ENCODE peak calls at places on chromosomes 5 and 9, in seven cellular contexts. T, H, U, W, V, K and E are unnamed samples.

GRCh38 chr5:10140195-10140973 is 109.3 kb downstream of the ATPSCKMT start:
- DNase-seq in W (peak; percentile 13), H (no peak), T (no peak), V (no peak), U (no peak), K (no peak), E (no peak)

GRCh38 chr5:38536968-38537367 is 19.5 kb downstream of the LIFR start:
- DNase-seq in W (no peak), T (no peak), V (no peak), H (peak; percentile 43), K (no peak), U (no peak), E (no peak)

GRCh38 chr9:135035781-135036760 is 51.4 kb upstream of the OLFM1 start:
- DNase-seq in K (no peak), H (no peak), U (no peak), W (no peak), T (no peak), V (no peak), E (no peak)

GRCh38 chr9:98472216-98472615 is 216.8 kb upstream of the TBC1D2 start:
- DNase-seq in K (no peak), U (no peak), W (no peak), H (peak; percentile 57), T (no peak), V (no peak), E (no peak)

GRCh38 chr9:95848764-95849163 is 26.7 kb upstream of the ERCC6L2 start:
- DNase-seq in U (no peak), V (no peak), W (no peak), K (no peak), H (no peak), T (no peak), E (no peak)

GRCh38 chr9:130987738-130988399 is 21.1 kb upstream of the LAMC3 start:
- DNase-seq in H (no peak), W (no peak), U (no peak), V (no peak), T (no peak), K (no peak), E (no peak)

GRCh38 chr9:110370316-110370715 is 32.7 kb upstream of the TXNDC8 start:
- DNase-seq in K (no peak), H (peak; percentile 81), V (no peak), W (no peak), T (peak; percentile 66), U (no peak), E (no peak)

GRCh38 chr5:66860199-66860975 is 264.2 kb downstream of the MAST4 start:
- DNase-seq in W (no peak), K (no peak), T (peak; percentile 36), H (no peak), U (no peak), V (no peak), E (no peak)

GRCh38 chr9:89791754-89792153 is 186.9 kb downstream of the GADD45G start:
- DNase-seq in H (no peak), V (peak; percentile 14), T (no peak), K (no peak), U (no peak), W (no peak), E (no peak)

GRCh38 chr9:15149450-15149849 is 157.6 kb downstream of the TTC39B start:
- DNase-seq in U (no peak), H (no peak), W (no peak), K (no peak), V (no peak), T (peak; percentile 34), E (no peak)

GRCh38 chr9:4828776-4829175 is 36.0 kb downstream of the RCL1 start:
- DNase-seq in K (no peak), U (no peak), H (peak; percentile 22), W (no peak), V (no peak), T (peak; percentile 56), E (no peak)

GRCh38 chr5:139284295-139284694 is 9.2 kb upstream of the MATR3 start:
- DNase-seq in T (no peak), V (no peak), H (no peak), K (no peak), U (no peak), W (no peak), E (no peak)

GRCh38 chr9:3887121-3887797 is 361.5 kb upstream of the RFX3 start:
- DNase-seq in H (peak; percentile 22), V (no peak), U (no peak), W (no peak), T (no peak), K (no peak), E (no peak)

GRCh38 chr9:129069128-129069824 is 11.6 kb upstream of the DOLPP1 start:
- DNase-seq in V (peak; percentile 89), W (no peak), H (no peak), T (no peak), U (peak; percentile 87), K (no peak), E (no peak)
- TF ChIP-seq CTCF in V (no peak), W (no peak), H (no peak), T (no peak), U (no peak), K (no peak), E (no peak)

DNA sequence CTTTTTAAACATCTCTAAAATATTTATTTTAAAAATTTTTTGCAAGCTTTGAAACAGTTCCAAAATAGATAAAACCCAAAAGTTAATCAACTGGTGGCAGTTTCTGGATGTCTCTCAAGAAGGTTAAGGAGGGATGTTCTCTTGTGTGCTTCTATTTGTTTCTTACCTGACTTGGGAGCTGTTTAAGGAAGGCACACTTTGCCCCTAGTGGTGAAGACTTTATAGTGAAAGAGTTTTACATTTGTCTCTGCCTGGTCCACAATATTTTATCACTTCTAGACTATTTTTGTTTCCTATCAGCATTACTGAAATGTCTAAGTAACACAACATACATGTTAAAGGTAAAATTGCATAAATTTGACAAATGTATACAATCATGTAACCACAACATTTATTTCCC is 552.8 kb downstream of the SEMA5A start:
- DNase-seq in T (no peak), V (no peak), H (peak; percentile 47), W (no peak), K (no peak), U (no peak), E (no peak)
- TF ChIP-seq CTCF in T (peak; percentile 46), V (no peak), H (peak; percentile 65), W (peak; percentile 22), K (peak; percentile 59), U (no peak), E (no peak)

GRCh38 chr5:160649304-160649703 is 202.7 kb downstream of the ATP10B start:
- DNase-seq in K (no peak), U (peak; percentile 7), T (no peak), H (peak; percentile 32), W (no peak), V (no peak), E (no peak)
- TF ChIP-seq CTCF in K (no peak), U (no peak), T (no peak), H (peak; percentile 64), W (peak; percentile 40), V (no peak), E (peak; percentile 19)

DNA sequence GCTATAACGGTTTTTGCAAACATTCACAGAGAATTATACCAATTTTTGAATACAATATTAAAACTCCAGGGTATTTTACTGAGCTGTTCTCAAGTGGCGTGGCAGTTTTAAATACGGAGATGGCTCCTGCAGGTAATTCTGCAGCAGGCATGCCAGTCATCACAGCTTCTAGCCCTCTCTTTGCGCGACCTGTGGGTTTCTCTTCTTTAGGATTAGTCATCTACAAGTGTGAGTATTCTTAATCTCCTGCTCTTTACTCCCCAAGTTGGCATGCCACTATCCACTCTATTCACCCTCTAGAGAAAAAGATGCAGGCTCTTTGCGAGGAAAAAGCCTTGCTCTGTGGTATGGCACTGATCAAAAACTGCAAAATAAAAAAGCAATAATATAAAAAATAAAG is 43.9 kb downstream of the ANKRD31 start:
- DNase-seq in U (peak; percentile 33), W (no peak), T (no peak), H (peak; percentile 27), K (no peak), V (no peak), E (no peak)
- TF ChIP-seq CTCF in U (no peak), W (no peak), T (no peak), H (no peak), K (no peak), V (no peak), E (no peak)

GRCh38 chr5:134526483-134527155 is 1.1 kb downstream of the JADE2 start:
- DNase-seq in V (peak; percentile 65), H (peak; percentile 32), T (peak; percentile 37), U (peak; percentile 93), K (no peak), W (peak; percentile 84), E (peak; percentile 85)

GRCh38 chr5:134524826-134525686 is at the start of gene JADE2:
- DNase-seq in U (peak; percentile 86), V (peak; percentile 91), H (peak; percentile 64), W (no peak), T (peak; percentile 67), K (peak; percentile 37), E (peak; percentile 88)

GRCh38 chr5:134525687-134526482 is 415 bp downstream of the JADE2 start:
- DNase-seq in W (no peak), V (no peak), K (peak; percentile 73), U (peak; percentile 77), H (peak; percentile 80), T (peak; percentile 86), E (peak; percentile 68)

GRCh38 chr5:134523543-134524136 is 1.8 kb upstream of the JADE2 start:
- DNase-seq in T (no peak), W (no peak), V (no peak), H (no peak), K (no peak), U (no peak), E (no peak)

DNA sequence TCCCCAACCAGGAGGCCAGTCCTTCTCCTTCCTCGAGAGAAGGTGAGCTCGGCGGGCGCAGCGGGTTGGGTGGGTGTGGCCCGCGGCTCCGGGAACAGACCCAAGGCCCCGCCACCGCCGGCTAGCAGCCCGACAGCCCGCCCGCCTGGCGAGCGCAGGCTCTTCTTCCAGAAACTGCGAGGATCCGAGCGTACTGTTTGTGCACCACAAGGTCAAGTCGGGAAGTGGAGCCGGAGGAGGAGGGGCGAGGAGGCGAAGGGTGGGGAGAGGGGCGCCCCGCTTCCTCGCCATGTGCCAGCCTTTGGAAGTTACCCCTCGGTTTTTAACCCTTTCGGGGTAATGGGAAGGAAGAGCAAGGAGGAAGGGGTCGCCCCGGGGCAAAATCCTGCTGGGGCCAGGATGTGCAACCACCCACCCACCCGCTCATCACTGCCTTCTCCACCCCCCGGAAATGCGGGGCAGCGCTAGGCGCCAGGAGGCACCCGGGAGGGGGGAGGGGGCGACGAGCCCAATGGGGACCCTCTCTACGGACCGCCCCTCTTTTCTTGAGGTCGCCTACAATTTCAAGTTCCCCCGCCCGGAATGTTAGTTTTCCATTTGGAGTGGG is 1.1 kb upstream of the JADE2 start:
- DNase-seq in U (peak; percentile 78), T (peak; percentile 78), H (peak; percentile 66), W (no peak), K (no peak), V (peak; percentile 67), E (peak; percentile 78)
- TF ChIP-seq CTCF in U (no peak), T (peak; percentile 4), H (no peak), W (no peak), K (no peak), V (peak; percentile 8), E (no peak)

DNA sequence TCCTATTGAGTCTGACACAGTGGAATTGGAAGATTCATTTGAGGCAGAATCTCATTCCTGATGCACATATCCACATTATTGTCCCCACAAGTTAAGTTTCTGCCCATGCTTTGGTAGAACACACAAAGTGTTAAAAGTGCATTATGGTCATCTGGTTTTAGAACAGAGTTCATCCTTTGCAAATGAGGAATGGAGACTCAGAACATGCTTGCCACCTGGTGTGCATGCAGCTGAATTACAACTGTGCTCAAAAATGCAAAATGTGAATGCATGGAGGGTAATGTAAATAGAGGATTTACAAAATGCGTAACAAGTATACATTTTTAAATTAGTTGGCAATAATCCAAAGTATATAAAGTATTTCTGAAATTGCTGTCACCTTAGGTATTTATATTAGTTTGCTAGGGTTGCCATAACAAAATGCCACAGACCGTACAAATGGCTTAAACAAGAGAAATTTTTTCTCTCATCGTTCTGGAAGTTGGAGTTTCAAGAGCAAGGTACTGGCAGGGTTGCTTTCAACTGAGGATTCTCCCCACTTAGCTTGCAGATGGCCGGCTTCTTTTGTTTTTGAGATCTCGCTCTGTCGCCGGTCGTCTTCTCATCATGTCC is 671.1 kb downstream of the TAF11L14 start:
- DNase-seq in V (no peak), U (peak; percentile 3), T (peak; percentile 14), H (peak; percentile 54), K (peak; percentile 33), W (no peak), E (peak; percentile 44)
- TF ChIP-seq CTCF in V (peak; percentile 85), U (peak; percentile 20), T (peak; percentile 84), H (peak; percentile 91), K (peak; percentile 81), W (peak; percentile 39), E (peak; percentile 70)